ENCODE peak calls at places on chromosomes 1 and 21, in ten cellular contexts. Z is AG10803, W is RWPE1, R is coronary artery, C is PC-3, D is fibroblast of mammary gland, Q is WTC11, O is tibial artery, J is IMR-90, F is fibroblast of lung. N is an unnamed sample.
A peak's percentile ranks its signal among the peaks of the same experiment; 100 is the strongest.

GRCh38 chr1:24111998-24112380 is at the start of gene MYOM3:
- DNase-seq in W (no peak), R (no peak), O (no peak), J (no peak), F (peak; percentile 28), Z (peak; percentile 20), Q (no peak), C (no peak), D (no peak), N (no peak)

GRCh38 chr1:21317035-21317689 is 26.9 kb upstream of the ECE1 start:
- DNase-seq in W (no peak), R (peak; percentile 98), D (peak; percentile 93), F (peak; percentile 62), J (peak; percentile 90), C (no peak), Q (no peak), Z (peak; percentile 83), O (peak; percentile 95), N (no peak)

GRCh38 chr1:103372866-103373265 is 152.6 kb upstream of the RNPC3 start:
- DNase-seq in Q (no peak), J (no peak), C (no peak), Z (peak; percentile 36), F (peak; percentile 56), W (no peak), R (no peak), O (no peak), D (no peak), N (no peak)

GRCh38 chr1:10544239-10544638 is 69.5 kb downstream of the PEX14 start:
- DNase-seq in R (no peak), J (no peak), F (no peak), Z (no peak), D (no peak), O (no peak), W (no peak), Q (no peak), C (no peak), N (no peak)

GRCh38 chr1:44501022-44501910 is 96.2 kb downstream of the RNF220 start:
- DNase-seq in D (no peak), F (no peak), Z (no peak), Q (no peak), R (no peak), J (no peak), O (no peak), W (no peak), C (no peak), N (no peak)

GRCh38 chr1:92599184-92599583 is 112.5 kb upstream of the GFI1 start:
- DNase-seq in W (peak; percentile 23), Q (no peak), Z (peak; percentile 48), D (peak; percentile 64), O (no peak), F (peak; percentile 37), J (peak; percentile 51), C (peak; percentile 56), R (no peak), N (peak; percentile 43)

GRCh38 chr1:38690790-38691189 is 168.8 kb downstream of the RRAGC start:
- DNase-seq in F (peak; percentile 2), J (peak; percentile 6), W (peak; percentile 21), Z (peak; percentile 1), Q (no peak), C (no peak), R (no peak), O (no peak), D (peak; percentile 21), N (no peak)

GRCh38 chr1:206717237-206717989 is 32.7 kb downstream of the MAPKAPK2 start:
- DNase-seq in D (no peak), R (no peak), J (no peak), F (no peak), W (no peak), C (no peak), Q (no peak), Z (no peak), O (no peak), N (peak; percentile 51)

GRCh38 chr1:28510350-28511223 is 4.7 kb downstream of the RCC1 start:
- DNase-seq in C (peak; percentile 66), Z (peak; percentile 51), R (no peak), D (peak; percentile 64), W (no peak), O (no peak), J (peak; percentile 52), F (peak; percentile 52), Q (no peak), N (no peak)

GRCh38 chr1:10204003-10204642 is 6.2 kb upstream of the KIF1B start:
- DNase-seq in R (no peak), W (no peak), F (no peak), Z (no peak), O (no peak), D (no peak), Q (no peak), C (no peak), J (no peak), N (no peak)

GRCh38 chr1:201763439-201764140 is 65.4 kb upstream of the IPO9 start:
- DNase-seq in W (no peak), O (no peak), R (no peak), D (peak; percentile 63), C (no peak), J (peak; percentile 55), F (peak; percentile 63), Q (no peak), Z (peak; percentile 81), N (no peak)

GRCh38 chr1:241762713-241763339 is 85.2 kb upstream of the EXO1 start:
- DNase-seq in C (peak; percentile 87), O (no peak), Q (no peak), J (no peak), D (peak; percentile 34), R (no peak), Z (no peak), W (no peak), F (no peak), N (no peak)

GRCh38 chr1:204384636-204385354 is 25.1 kb upstream of the PLEKHA6 start:
- DNase-seq in Q (no peak), C (peak; percentile 71), O (peak; percentile 61), J (peak; percentile 50), Z (peak; percentile 70), R (no peak), W (peak; percentile 51), D (peak; percentile 48), F (peak; percentile 49), N (no peak)

GRCh38 chr21:44866780-44867179 is 6.7 kb downstream of the PTTG1IP start:
- DNase-seq in O (no peak), W (no peak), C (peak; percentile 13), R (no peak), D (peak; percentile 76), J (peak; percentile 66), Q (no peak), F (peak; percentile 93), Z (no peak), N (no peak)

GRCh38 chr1:75964760-75965408 is 32.7 kb upstream of the ASB17 start:
- DNase-seq in D (no peak), R (no peak), F (no peak), C (no peak), O (no peak), J (peak; percentile 2), Q (no peak), W (no peak), Z (no peak), N (no peak)
- TF ChIP-seq CTCF in D (no peak), R (no peak), F (peak; percentile 6), C (no peak), O (no peak), J (no peak), Q (no peak), W (no peak), Z (no peak), N (no peak)

DNA sequence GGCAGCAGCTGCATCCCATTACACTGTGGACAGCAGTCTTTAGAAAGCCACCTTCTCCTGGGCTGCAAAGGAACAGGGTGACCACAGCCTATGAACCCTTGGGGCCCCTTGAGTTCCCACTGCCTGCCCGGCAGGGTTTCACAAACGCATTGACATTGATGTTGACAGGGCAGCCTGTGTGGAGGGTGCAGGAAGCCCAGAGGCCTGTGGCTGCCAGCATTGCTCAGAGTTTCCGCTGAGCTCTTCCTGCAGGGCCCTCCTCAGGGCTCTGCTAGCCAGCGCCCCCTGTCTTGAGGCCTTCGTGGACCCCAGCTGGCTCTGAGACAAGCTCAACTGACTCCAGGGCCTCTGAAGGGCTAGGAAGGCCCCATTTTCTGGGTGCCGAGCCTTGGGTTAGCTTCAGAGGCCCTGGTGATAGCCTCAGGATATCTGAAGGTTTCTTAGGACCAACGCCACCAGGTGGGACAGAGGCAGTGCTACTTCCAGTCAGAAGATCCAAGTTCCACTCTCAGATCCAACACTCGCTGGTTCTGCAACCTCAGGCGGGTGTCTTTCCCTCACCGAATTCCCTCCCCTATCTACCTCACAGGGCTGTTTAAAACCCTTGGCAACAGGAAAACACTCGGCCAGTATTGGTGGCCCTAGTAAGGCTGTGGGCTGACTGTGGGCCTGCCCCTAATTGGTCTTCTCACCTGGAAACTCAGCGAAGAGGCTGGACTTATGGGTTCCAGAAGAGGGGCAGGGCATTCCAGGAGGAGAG is 27.2 kb upstream of the EPS8L3 start:
- DNase-seq in J (peak; percentile 41), R (peak; percentile 77), W (no peak), Q (peak; percentile 53), D (peak; percentile 41), F (peak; percentile 67), C (no peak), Z (peak; percentile 47), O (peak; percentile 46), N (peak; percentile 85)
- TF ChIP-seq CTCF in J (peak; percentile 35), R (no peak), W (no peak), Q (no peak), D (no peak), F (peak; percentile 32), C (no peak), Z (peak; percentile 34), O (no peak), N (peak; percentile 53)

DNA sequence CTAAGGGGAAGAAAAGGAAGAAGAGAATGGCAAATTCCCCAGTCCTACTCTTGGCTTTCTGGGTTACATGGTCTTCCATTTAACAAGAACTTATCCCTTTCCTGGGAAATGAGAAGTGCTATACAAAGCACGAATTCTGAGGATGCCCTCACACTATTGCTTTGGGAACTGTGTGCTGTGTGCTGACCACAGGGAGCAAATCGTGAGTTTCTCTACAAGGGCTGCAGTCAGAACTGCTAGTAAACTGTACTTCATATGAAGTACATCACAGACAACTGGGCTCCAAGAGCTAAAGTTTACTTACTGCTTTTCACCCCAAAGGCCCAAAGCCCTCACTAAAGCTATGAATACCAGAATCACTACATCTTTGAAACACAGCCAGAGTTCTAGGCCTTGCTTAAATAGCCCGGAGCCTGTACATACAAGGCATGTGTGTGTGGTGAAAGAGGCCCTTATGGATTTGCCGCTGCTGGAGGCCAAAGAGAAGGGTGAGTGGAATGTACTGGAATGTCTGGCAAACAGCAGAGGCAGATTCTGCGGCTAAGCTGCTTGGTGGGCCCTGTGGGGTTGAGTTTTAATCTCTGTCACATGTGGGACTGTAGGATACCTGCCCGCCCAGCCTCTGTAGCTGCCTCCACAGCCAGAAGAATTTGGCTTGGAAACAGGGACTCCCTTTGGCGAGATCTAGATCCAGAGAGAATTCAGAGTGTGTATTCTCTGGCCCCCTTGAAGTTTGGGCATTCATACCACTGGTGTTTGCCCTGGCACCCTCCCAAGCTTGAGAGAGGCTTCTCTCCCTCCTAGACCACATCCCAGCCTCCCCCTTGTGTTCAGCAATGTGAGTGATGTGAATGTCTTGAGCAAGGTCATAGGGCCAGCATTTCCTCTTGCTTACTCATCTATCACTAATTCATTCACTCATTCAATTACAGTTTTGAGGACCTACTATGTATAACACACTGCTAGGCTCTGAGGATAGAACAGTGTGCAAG is 21.9 kb upstream of the TRIM67 start:
- DNase-seq in Q (no peak), W (no peak), J (peak; percentile 82), R (no peak), C (peak; percentile 65), O (no peak), F (peak; percentile 99), Z (peak; percentile 96), D (peak; percentile 68), N (no peak)
- TF ChIP-seq CTCF in Q (no peak), W (no peak), J (no peak), R (no peak), C (no peak), O (no peak), F (no peak), Z (no peak), D (no peak), N (no peak)

GRCh38 chr1:15983275-15983674 is 7.4 kb upstream of the ZBTB17 start:
- DNase-seq in D (no peak), Z (no peak), C (no peak), R (no peak), F (no peak), Q (no peak), O (no peak), W (no peak), J (no peak), N (no peak)
- TF ChIP-seq CTCF in D (no peak), Z (no peak), C (no peak), R (no peak), F (no peak), Q (no peak), O (no peak), W (no peak), J (no peak), N (no peak)

N was measured in GM10248.